ENCODE peak calls at places on chromosomes 1 and 21, in five cellular contexts. One of them, this sample, is unnamed.

GRCh38 chr1:192913683-192914082 is 104.8 kb downstream of the RGS2 start:
- DNase-seq in heart left ventricle: no peak
- DNase-seq in MM.1S: no peak
- DNase-seq in BJ: no peak
- DNase-seq in mammary epithelial cell: peak
- DNase-seq in this sample: no peak

GRCh38 chr1:192439373-192440025 is 122.7 kb downstream of the RGS21 start:
- DNase-seq in heart left ventricle: no peak
- DNase-seq in MM.1S: no peak
- DNase-seq in BJ: no peak
- DNase-seq in mammary epithelial cell: peak
- DNase-seq in this sample: peak

GRCh38 chr1:150009604-150010387 is 730 bp downstream of the OTUD7B start:
- DNase-seq in heart left ventricle: peak
- DNase-seq in MM.1S: peak
- DNase-seq in BJ: peak
- DNase-seq in mammary epithelial cell: peak
- DNase-seq in this sample: peak

GRCh38 chr1:112011231-112011630 is 21.8 kb upstream of the KCND3 start:
- DNase-seq in heart left ventricle: no peak
- DNase-seq in MM.1S: no peak
- DNase-seq in BJ: no peak
- DNase-seq in mammary epithelial cell: peak
- DNase-seq in this sample: no peak

GRCh38 chr21:34836103-34836932 is 167.5 kb downstream of the CLIC6 start:
- DNase-seq in heart left ventricle: peak
- DNase-seq in MM.1S: no peak
- DNase-seq in BJ: peak
- DNase-seq in mammary epithelial cell: peak
- DNase-seq in this sample: peak

GRCh38 chr1:171867231-171867630 is 25.9 kb downstream of the DNM3 start:
- DNase-seq in heart left ventricle: no peak
- DNase-seq in MM.1S: no peak
- DNase-seq in BJ: no peak
- DNase-seq in mammary epithelial cell: no peak
- DNase-seq in this sample: no peak

GRCh38 chr1:73813726-73814125 is 384.2 kb downstream of the LRRIQ3 start:
- DNase-seq in heart left ventricle: no peak
- DNase-seq in MM.1S: no peak
- DNase-seq in BJ: no peak
- DNase-seq in mammary epithelial cell: peak
- DNase-seq in this sample: no peak

GRCh38 chr1:28580706-28581530 is 11.1 kb upstream of the RAB42 start:
- DNase-seq in heart left ventricle: no peak
- DNase-seq in MM.1S: peak
- DNase-seq in BJ: no peak
- DNase-seq in mammary epithelial cell: peak
- DNase-seq in this sample: no peak

GRCh38 chr1:89957063-89957462 is 37.8 kb upstream of the ZNF326 start:
- DNase-seq in heart left ventricle: no peak
- DNase-seq in MM.1S: peak
- DNase-seq in BJ: no peak
- DNase-seq in mammary epithelial cell: peak
- DNase-seq in this sample: no peak

GRCh38 chr1:166464333-166464732 is 297.5 kb upstream of the FAM78B start:
- DNase-seq in heart left ventricle: no peak
- DNase-seq in MM.1S: no peak
- DNase-seq in BJ: no peak
- DNase-seq in mammary epithelial cell: no peak
- DNase-seq in this sample: no peak

GRCh38 chr1:228897901-228898300 is 162.6 kb downstream of the RHOU start:
- DNase-seq in heart left ventricle: no peak
- DNase-seq in MM.1S: no peak
- DNase-seq in BJ: no peak
- DNase-seq in mammary epithelial cell: no peak
- DNase-seq in this sample: no peak

GRCh38 chr1:168419746-168420145 is 124.1 kb downstream of the XCL2 start:
- DNase-seq in heart left ventricle: no peak
- DNase-seq in MM.1S: no peak
- DNase-seq in BJ: no peak
- DNase-seq in mammary epithelial cell: peak
- DNase-seq in this sample: no peak

GRCh38 chr1:44031051-44031899 is at the start of gene SLC6A9:
- DNase-seq in heart left ventricle: peak
- DNase-seq in MM.1S: peak
- DNase-seq in BJ: peak
- DNase-seq in mammary epithelial cell: peak
- DNase-seq in this sample: no peak

GRCh38 chr1:78715181-78715661 is 65.6 kb downstream of the IFI44 start:
- DNase-seq in heart left ventricle: no peak
- DNase-seq in MM.1S: no peak
- DNase-seq in BJ: no peak
- DNase-seq in mammary epithelial cell: peak
- DNase-seq in this sample: peak

GRCh38 chr1:45304311-45305081 is 22.2 kb upstream of the HPDL start:
- DNase-seq in heart left ventricle: no peak
- DNase-seq in MM.1S: no peak
- DNase-seq in BJ: no peak
- DNase-seq in mammary epithelial cell: no peak
- DNase-seq in this sample: no peak

GRCh38 chr1:226736908-226737818 is 1.9 kb downstream of the ITPKB start:
- DNase-seq in heart left ventricle: peak
- DNase-seq in MM.1S: peak
- DNase-seq in BJ: no peak
- DNase-seq in mammary epithelial cell: peak
- DNase-seq in this sample: no peak

GRCh38 chr1:236638935-236639334 is 34.6 kb upstream of the HEATR1 start:
- DNase-seq in heart left ventricle: peak
- DNase-seq in MM.1S: no peak
- DNase-seq in BJ: no peak
- DNase-seq in mammary epithelial cell: no peak
- DNase-seq in this sample: no peak

GRCh38 chr21:37668462-37669239 is 247.6 kb downstream of the KCNJ6 start:
- DNase-seq in heart left ventricle: no peak
- DNase-seq in MM.1S: no peak
- DNase-seq in BJ: no peak
- DNase-seq in mammary epithelial cell: no peak
- DNase-seq in this sample: no peak

GRCh38 chr1:53507115-53507816 is 48.1 kb downstream of the DMRTB1 start:
- DNase-seq in heart left ventricle: no peak
- DNase-seq in MM.1S: no peak
- DNase-seq in BJ: no peak
- DNase-seq in mammary epithelial cell: no peak
- DNase-seq in this sample: no peak

GRCh38 chr1:175079338-175079737 is 11.7 kb downstream of the TNN start:
- DNase-seq in heart left ventricle: no peak
- DNase-seq in MM.1S: no peak
- DNase-seq in BJ: no peak
- DNase-seq in mammary epithelial cell: no peak
- DNase-seq in this sample: no peak

GRCh38 chr1:46246548-46247432 is 773 bp upstream of the RAD54L start:
- DNase-seq in heart left ventricle: peak
- DNase-seq in MM.1S: no peak
- DNase-seq in BJ: peak
- DNase-seq in mammary epithelial cell: no peak
- DNase-seq in this sample: no peak

GRCh38 chr1:204084247-204084772 is 11.4 kb downstream of the SOX13 start:
- DNase-seq in heart left ventricle: no peak
- DNase-seq in MM.1S: peak
- DNase-seq in BJ: no peak
- DNase-seq in mammary epithelial cell: no peak
- DNase-seq in this sample: no peak

GRCh38 chr1:58818075-58818474 is 34.2 kb upstream of the JUN start:
- DNase-seq in heart left ventricle: no peak
- DNase-seq in MM.1S: no peak
- DNase-seq in BJ: no peak
- DNase-seq in mammary epithelial cell: peak
- DNase-seq in this sample: no peak

GRCh38 chr1:201591348-201591747 is 52.4 kb downstream of the NAV1 start:
- DNase-seq in heart left ventricle: no peak
- DNase-seq in MM.1S: no peak
- DNase-seq in BJ: no peak
- DNase-seq in mammary epithelial cell: no peak
- DNase-seq in this sample: no peak

DNA sequence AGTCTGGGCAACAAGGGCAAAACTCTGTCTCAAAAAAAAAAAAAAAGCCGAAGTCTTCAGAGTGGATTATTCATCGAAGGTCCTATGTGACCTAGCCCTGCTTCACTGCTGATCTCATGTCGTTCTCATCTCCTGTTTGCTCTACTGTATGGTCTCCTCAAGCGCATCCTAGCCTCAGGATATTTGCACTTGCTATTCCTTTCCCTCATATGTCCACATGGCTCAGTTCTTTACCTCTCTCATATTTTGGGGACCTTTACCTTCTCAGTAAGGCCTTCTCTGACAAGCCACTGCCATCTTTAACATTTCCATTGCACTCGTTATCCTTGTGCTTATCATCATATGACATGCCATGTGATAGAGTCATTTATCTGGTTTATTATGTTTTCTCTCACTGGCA is 2.6 kb downstream of the TBCE start:
- DNase-seq in heart left ventricle: no peak
- DNase-seq in MM.1S: no peak
- DNase-seq in BJ: no peak
- DNase-seq in mammary epithelial cell: no peak
- DNase-seq in this sample: no peak
- TF ChIP-seq CTCF in heart left ventricle: no peak
- TF ChIP-seq CTCF in MM.1S: no peak
- TF ChIP-seq CTCF in BJ: no peak
- TF ChIP-seq CTCF in mammary epithelial cell: no peak
- TF ChIP-seq CTCF in this sample: no peak

DNA sequence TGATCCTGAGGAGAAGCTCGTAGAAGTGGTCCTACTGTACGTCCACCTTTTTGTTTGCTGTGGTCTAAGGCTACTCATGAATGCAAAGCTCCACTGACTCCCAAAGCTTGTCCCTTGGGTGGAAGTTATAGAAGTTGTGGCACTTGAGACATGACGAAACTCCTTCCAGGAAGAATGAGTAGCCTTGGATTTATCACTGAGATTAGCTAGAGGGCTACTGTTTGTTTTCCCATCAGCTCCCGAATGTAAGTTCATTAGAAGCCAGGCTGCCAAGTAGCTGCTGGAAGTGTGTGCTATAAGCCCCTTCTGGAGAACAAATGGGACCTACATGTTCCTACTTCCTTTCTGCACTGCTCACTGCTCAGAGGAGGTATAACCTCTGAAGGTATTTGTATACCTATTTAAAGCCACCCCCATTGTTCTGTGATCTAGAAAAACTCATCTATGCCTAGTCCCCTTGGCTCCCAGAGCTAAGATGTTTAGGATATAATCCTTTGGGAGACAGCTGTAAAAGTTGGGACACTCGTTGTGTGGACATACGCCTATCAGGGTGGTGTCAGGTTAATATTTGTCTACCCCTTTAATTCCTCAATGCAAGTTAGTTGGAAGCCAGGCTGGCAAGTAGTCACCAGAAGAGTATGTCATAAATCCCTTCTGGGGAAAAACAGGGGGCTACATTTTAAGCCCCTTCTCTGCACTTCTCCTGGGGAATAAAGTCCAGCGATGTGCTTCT is 72.9 kb downstream of the SCMH1 start:
- DNase-seq in heart left ventricle: no peak
- DNase-seq in MM.1S: no peak
- DNase-seq in BJ: no peak
- DNase-seq in mammary epithelial cell: no peak
- DNase-seq in this sample: no peak
- H3K4me3 ChIP-seq in heart left ventricle: no peak
- H3K4me3 ChIP-seq in MM.1S: no peak
- H3K4me3 ChIP-seq in BJ: no peak
- H3K4me3 ChIP-seq in mammary epithelial cell: no peak
- H3K4me3 ChIP-seq in this sample: no peak

GRCh38 chr21:32184059-32184458 is 94.8 kb downstream of the MIS18A start:
- DNase-seq in heart left ventricle: no peak
- DNase-seq in MM.1S: no peak
- DNase-seq in BJ: no peak
- DNase-seq in mammary epithelial cell: no peak
- DNase-seq in this sample: no peak

GRCh38 chr21:32184485-32184884 is 94.4 kb downstream of the MIS18A start:
- DNase-seq in heart left ventricle: no peak
- DNase-seq in MM.1S: no peak
- DNase-seq in BJ: no peak
- DNase-seq in mammary epithelial cell: no peak
- DNase-seq in this sample: no peak

GRCh38 chr21:32185726-32186125 is 93.1 kb downstream of the MIS18A start:
- DNase-seq in heart left ventricle: no peak
- DNase-seq in MM.1S: no peak
- DNase-seq in BJ: no peak
- DNase-seq in mammary epithelial cell: no peak
- DNase-seq in this sample: no peak

GRCh38 chr21:32186843-32187242 is 92.0 kb downstream of the MIS18A start:
- DNase-seq in heart left ventricle: no peak
- DNase-seq in MM.1S: no peak
- DNase-seq in BJ: no peak
- DNase-seq in mammary epithelial cell: no peak
- DNase-seq in this sample: no peak

GRCh38 chr21:32185103-32185502 is 93.7 kb downstream of the MIS18A start:
- DNase-seq in heart left ventricle: no peak
- DNase-seq in MM.1S: no peak
- DNase-seq in BJ: no peak
- DNase-seq in mammary epithelial cell: no peak
- DNase-seq in this sample: no peak
- TF ChIP-seq CTCF in heart left ventricle: no peak
- TF ChIP-seq CTCF in MM.1S: no peak
- TF ChIP-seq CTCF in BJ: no peak
- TF ChIP-seq CTCF in mammary epithelial cell: no peak
- TF ChIP-seq CTCF in this sample: no peak

DNA sequence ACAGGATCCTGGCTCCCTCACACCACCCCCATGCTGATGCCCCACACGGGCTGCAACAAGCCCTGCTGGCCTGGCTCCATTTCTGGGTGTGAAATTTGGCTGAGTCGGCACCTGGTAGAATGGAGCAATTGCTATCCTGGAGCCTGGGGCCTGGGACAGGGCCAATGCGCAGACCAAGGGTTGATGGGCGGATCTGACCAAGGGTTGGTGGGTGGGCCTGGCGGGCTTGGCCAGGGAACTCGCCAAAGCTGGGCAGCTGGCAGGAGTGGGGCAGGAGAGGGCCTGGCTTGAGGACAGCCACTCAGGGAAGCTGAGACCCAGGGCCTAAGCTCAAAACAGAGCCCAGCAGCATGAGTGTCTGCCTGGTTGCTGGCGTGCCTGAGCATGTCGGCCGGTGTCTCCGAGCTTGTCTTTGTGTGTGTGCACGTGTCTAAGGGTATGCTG is 70.9 kb upstream of the POU3F1 start:
- DNase-seq in heart left ventricle: no peak
- DNase-seq in MM.1S: no peak
- DNase-seq in BJ: no peak
- DNase-seq in mammary epithelial cell: peak
- DNase-seq in this sample: no peak
- H3K4me3 ChIP-seq in heart left ventricle: no peak
- H3K4me3 ChIP-seq in MM.1S: no peak
- H3K4me3 ChIP-seq in BJ: no peak
- H3K4me3 ChIP-seq in mammary epithelial cell: no peak
- H3K4me3 ChIP-seq in this sample: no peak